ENCODE peak calls at places on chromosomes 2 and 18, in five cellular contexts. B is AG10803, T is psoas muscle, Z is astrocyte of the spinal cord, L is upper lobe of right lung. Y is an unnamed sample.

GRCh38 chr2:172350844-172351480 is 76.4 kb upstream of the ITGA6 start:
- DNase-seq in B (no peak), T (peak; percentile 70), Z (no peak), L (peak; percentile 73), Y (no peak)

GRCh38 chr2:164964744-164965143 is 9.4 kb upstream of the SLC38A11 start:
- DNase-seq in B (peak; percentile 20), T (no peak), Z (no peak), L (no peak), Y (no peak)

GRCh38 chr18:2850816-2851215 is 4.0 kb downstream of the EMILIN2 start:
- DNase-seq in B (no peak), T (no peak), Z (no peak), L (no peak), Y (no peak)

GRCh38 chr18:74351354-74351753 is 35.7 kb downstream of the C18orf63 start:
- DNase-seq in B (peak; percentile 64), T (no peak), Z (peak; percentile 34), L (no peak), Y (peak; percentile 60)

GRCh38 chr2:9738718-9739496 is 104.4 kb upstream of the TAF1B start:
- DNase-seq in B (peak; percentile 48), T (no peak), Z (no peak), L (no peak), Y (peak; percentile 48)

GRCh38 chr2:234363011-234363487 is 133.8 kb downstream of the ARL4C start:
- DNase-seq in B (peak; percentile 70), T (no peak), Z (peak; percentile 89), L (no peak), Y (peak; percentile 15)

GRCh38 chr2:70714141-70714905 is 53.7 kb downstream of the ADD2 start:
- DNase-seq in B (no peak), T (no peak), Z (no peak), L (no peak), Y (no peak)

GRCh38 chr2:99545066-99545465 is 55.2 kb upstream of the REV1 start:
- DNase-seq in B (peak; percentile 27), T (no peak), Z (peak; percentile 27), L (no peak), Y (no peak)

GRCh38 chr18:46536215-46536874 is 120.7 kb downstream of the LOXHD1 start:
- DNase-seq in B (no peak), T (no peak), Z (no peak), L (no peak), Y (no peak)

GRCh38 chr2:26618611-26619010 is 22.6 kb downstream of the CIB4 start:
- DNase-seq in B (no peak), T (no peak), Z (no peak), L (peak; percentile 47), Y (no peak)

GRCh38 chr2:25375371-25375988 is 33.8 kb upstream of the DNMT3A start:
- DNase-seq in B (no peak), T (no peak), Z (no peak), L (peak; percentile 38), Y (no peak)

GRCh38 chr2:168998609-168999211 is 32.4 kb downstream of the ABCB11 start:
- DNase-seq in B (no peak), T (no peak), Z (no peak), L (no peak), Y (peak; percentile 39)

GRCh38 chr18:76005632-76006031 is 489.4 kb downstream of the ZNF516 start:
- DNase-seq in B (no peak), T (no peak), Z (no peak), L (no peak), Y (no peak)

GRCh38 chr2:12534646-12535263 is 182.0 kb upstream of the TRIB2 start:
- DNase-seq in B (peak; percentile 99), T (no peak), Z (peak; percentile 95), L (no peak), Y (peak; percentile 88)

GRCh38 chr2:156576005-156576404 is 139.8 kb downstream of the GPD2 start:
- DNase-seq in B (no peak), T (no peak), Z (no peak), L (no peak), Y (no peak)

GRCh38 chr2:13050764-13051163 is 334.0 kb downstream of the TRIB2 start:
- DNase-seq in B (peak; percentile 31), T (no peak), Z (peak; percentile 52), L (no peak), Y (peak; percentile 6)

GRCh38 chr2:227545990-227546389 is 52.7 kb upstream of the SCYGR2 start:
- DNase-seq in B (no peak), T (no peak), Z (no peak), L (no peak), Y (peak; percentile 22)
- TF ChIP-seq CTCF in B (no peak), T (no peak), Z (peak; percentile 20), L (peak; percentile 7), Y (peak; percentile 22)

GRCh38 chr2:1855150-1855549 is 110.8 kb upstream of the PXDN start:
- DNase-seq in B (no peak), T (no peak), Z (peak; percentile 24), L (no peak), Y (no peak)
- H3K4me3 ChIP-seq in B (no peak overlapping the region), T (no peak overlapping the region), Z (peak overlapping the region; percentile 24), L (no peak overlapping the region), Y (no peak overlapping the region)

DNA sequence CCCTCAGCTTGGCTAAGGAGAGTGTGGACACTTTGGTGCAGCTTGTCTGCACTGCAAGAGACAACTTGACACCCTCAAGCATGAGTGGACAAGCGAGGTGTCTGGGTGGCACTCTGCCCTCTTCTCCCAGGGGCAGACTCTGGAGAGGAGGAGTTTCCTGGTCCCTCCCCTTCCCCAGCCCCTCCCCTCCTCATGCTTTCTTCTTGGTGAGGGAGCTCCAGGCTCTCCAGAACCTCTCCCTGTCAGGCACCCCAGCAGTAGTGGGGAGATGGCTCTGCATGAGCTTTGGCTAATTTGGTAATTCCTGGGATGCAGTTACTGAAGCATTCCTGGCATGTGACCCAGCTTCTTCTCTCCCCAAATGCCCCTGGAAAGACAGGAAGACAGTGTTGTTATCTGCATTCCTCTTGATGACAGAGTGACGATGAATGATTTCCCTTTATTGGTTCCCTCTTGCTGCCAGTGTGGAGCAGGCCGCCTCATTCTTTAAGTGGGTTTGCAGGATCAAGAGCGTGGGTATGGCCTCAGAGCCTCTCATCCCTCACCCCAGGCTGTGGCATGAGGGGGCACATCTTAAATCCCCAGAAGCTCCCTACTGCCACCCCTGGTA is 89.2 kb downstream of the STPG4 start:
- DNase-seq in B (peak; percentile 99), T (no peak), Z (peak; percentile 55), L (no peak), Y (peak; percentile 87)
- TF ChIP-seq CTCF in B (peak; percentile 9), T (no peak), Z (no peak), L (no peak), Y (no peak)

GRCh38 chr2:218746960-218747359 is 35.0 kb upstream of the CYP27A1 start:
- DNase-seq in B (no peak), T (no peak), Z (no peak), L (no peak), Y (no peak)

GRCh38 chr2:218745559-218746469 is 35.2 kb downstream of the TTLL4 start:
- DNase-seq in B (peak; percentile 40), T (no peak), Z (peak; percentile 75), L (no peak), Y (peak; percentile 93)

GRCh38 chr2:218744615-218745014 is 34.0 kb downstream of the TTLL4 start:
- DNase-seq in B (no peak), T (no peak), Z (no peak), L (no peak), Y (peak; percentile 24)

GRCh38 chr2:218745160-218745558 is 34.5 kb downstream of the TTLL4 start:
- DNase-seq in B (peak; percentile 9), T (no peak), Z (no peak), L (no peak), Y (peak; percentile 37)

DNA sequence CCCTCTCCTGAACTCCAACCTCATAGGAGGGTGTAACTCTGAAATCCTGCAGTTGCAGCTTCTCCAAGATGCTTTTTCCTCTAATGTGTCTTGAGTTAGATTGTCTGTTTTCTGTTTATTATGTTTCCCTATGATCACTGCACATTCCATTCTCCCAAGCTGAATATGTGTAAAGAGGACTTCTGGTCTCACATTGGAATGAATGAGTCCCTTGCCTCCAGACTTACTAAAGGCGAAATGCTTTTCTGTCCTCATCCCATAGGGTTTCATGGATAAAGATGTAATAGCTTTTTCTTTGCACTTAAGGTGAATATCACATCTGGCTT is 35.5 kb upstream of the CYP27A1 start:
- DNase-seq in B (peak; percentile 15), T (no peak), Z (no peak), L (no peak), Y (peak; percentile 23)
- H3K4me3 ChIP-seq in B (no peak overlapping the region), T (no peak overlapping the region), Z (no peak overlapping the region), L (no peak overlapping the region), Y (no peak overlapping the region)